ENCODE peak calls at places on chromosomes 6 and 20, in nine cellular contexts. One of them, this sample, is unnamed.

GRCh38 chr6:90414352-90414751 is 117.7 kb upstream of the BACH2 start:
- DNase-seq in NCI-H748 treated with DMSO at 0.1 percent for 48 hours: no peak
- DNase-seq in PC-9: no peak
- DNase-seq in tibial nerve: no peak
- DNase-seq in erythroblast: no peak
- DNase-seq in naive B cell: no peak
- DNase-seq in hypothalamus: no peak
- DNase-seq in M059J: no peak
- DNase-seq in NCI-H460: no peak
- DNase-seq in this sample: no peak

GRCh38 chr20:57811373-57812020 is 101.7 kb upstream of the PMEPA1 start:
- DNase-seq in naive B cell: no peak
- DNase-seq in tibial nerve: no peak
- DNase-seq in NCI-H460: no peak
- DNase-seq in M059J: no peak
- DNase-seq in erythroblast: no peak
- DNase-seq in hypothalamus: no peak
- DNase-seq in NCI-H748 treated with DMSO at 0.1 percent for 48 hours: no peak
- DNase-seq in PC-9: no peak
- DNase-seq in this sample: no peak

GRCh38 chr6:83808926-83809325 is 44.2 kb upstream of the RIPPLY2 start:
- DNase-seq in NCI-H748 treated with DMSO at 0.1 percent for 48 hours: no peak
- DNase-seq in M059J: no peak
- DNase-seq in PC-9: no peak
- DNase-seq in erythroblast: no peak
- DNase-seq in NCI-H460: no peak
- DNase-seq in naive B cell: no peak
- DNase-seq in hypothalamus: no peak
- DNase-seq in tibial nerve: no peak
- DNase-seq in this sample: no peak

GRCh38 chr6:45454008-45454911 is 76.5 kb upstream of the SUPT3H start:
- DNase-seq in hypothalamus: no peak
- DNase-seq in erythroblast: no peak
- DNase-seq in M059J: peak; percentile 96
- DNase-seq in NCI-H748 treated with DMSO at 0.1 percent for 48 hours: no peak
- DNase-seq in NCI-H460: no peak
- DNase-seq in PC-9: no peak
- DNase-seq in tibial nerve: no peak
- DNase-seq in naive B cell: no peak
- DNase-seq in this sample: peak; percentile 87

GRCh38 chr6:1652842-1653241 is 43.1 kb downstream of the FOXC1 start:
- DNase-seq in NCI-H460: no peak
- DNase-seq in tibial nerve: no peak
- DNase-seq in naive B cell: no peak
- DNase-seq in M059J: no peak
- DNase-seq in hypothalamus: no peak
- DNase-seq in erythroblast: no peak
- DNase-seq in PC-9: no peak
- DNase-seq in NCI-H748 treated with DMSO at 0.1 percent for 48 hours: no peak
- DNase-seq in this sample: no peak

GRCh38 chr6:35048031-35048613 is 93.0 kb downstream of the TCP11 start:
- DNase-seq in NCI-H460: no peak
- DNase-seq in erythroblast: no peak
- DNase-seq in hypothalamus: peak; percentile 63
- DNase-seq in naive B cell: no peak
- DNase-seq in NCI-H748 treated with DMSO at 0.1 percent for 48 hours: no peak
- DNase-seq in M059J: no peak
- DNase-seq in tibial nerve: no peak
- DNase-seq in PC-9: no peak
- DNase-seq in this sample: no peak

GRCh38 chr20:38218566-38218885 is 42.0 kb downstream of the KIAA1755 start:
- DNase-seq in NCI-H748 treated with DMSO at 0.1 percent for 48 hours: no peak
- DNase-seq in naive B cell: no peak
- DNase-seq in NCI-H460: no peak
- DNase-seq in erythroblast: no peak
- DNase-seq in M059J: no peak
- DNase-seq in PC-9: no peak
- DNase-seq in tibial nerve: no peak
- DNase-seq in hypothalamus: no peak
- DNase-seq in this sample: no peak

GRCh38 chr6:119037941-119038623 is 40.4 kb downstream of the FAM184A start:
- DNase-seq in NCI-H748 treated with DMSO at 0.1 percent for 48 hours: no peak
- DNase-seq in tibial nerve: no peak
- DNase-seq in PC-9: no peak
- DNase-seq in erythroblast: peak; percentile 81
- DNase-seq in NCI-H460: no peak
- DNase-seq in naive B cell: no peak
- DNase-seq in M059J: no peak
- DNase-seq in hypothalamus: no peak
- DNase-seq in this sample: no peak

GRCh38 chr6:139828751-139829519 is 454.5 kb upstream of the CITED2 start:
- DNase-seq in tibial nerve: no peak
- DNase-seq in naive B cell: no peak
- DNase-seq in M059J: no peak
- DNase-seq in NCI-H460: no peak
- DNase-seq in PC-9: no peak
- DNase-seq in NCI-H748 treated with DMSO at 0.1 percent for 48 hours: no peak
- DNase-seq in erythroblast: no peak
- DNase-seq in hypothalamus: no peak
- DNase-seq in this sample: no peak

GRCh38 chr20:1184638-1185315 is at the start of gene TMEM74B:
- DNase-seq in tibial nerve: no peak
- DNase-seq in NCI-H460: no peak
- DNase-seq in PC-9: no peak
- DNase-seq in naive B cell: no peak
- DNase-seq in M059J: no peak
- DNase-seq in erythroblast: peak; percentile 42
- DNase-seq in hypothalamus: no peak
- DNase-seq in NCI-H748 treated with DMSO at 0.1 percent for 48 hours: no peak
- DNase-seq in this sample: no peak

GRCh38 chr6:6317825-6318733 is 2.4 kb downstream of the F13A1 start:
- DNase-seq in erythroblast: no peak
- DNase-seq in tibial nerve: no peak
- DNase-seq in NCI-H748 treated with DMSO at 0.1 percent for 48 hours: no peak
- DNase-seq in hypothalamus: no peak
- DNase-seq in NCI-H460: no peak
- DNase-seq in naive B cell: no peak
- DNase-seq in M059J: no peak
- DNase-seq in PC-9: no peak
- DNase-seq in this sample: no peak

GRCh38 chr6:170276369-170277057 is 14.4 kb downstream of the DLL1 start:
- DNase-seq in tibial nerve: peak; percentile 24
- DNase-seq in PC-9: no peak
- DNase-seq in erythroblast: no peak
- DNase-seq in M059J: no peak
- DNase-seq in NCI-H460: no peak
- DNase-seq in NCI-H748 treated with DMSO at 0.1 percent for 48 hours: no peak
- DNase-seq in hypothalamus: no peak
- DNase-seq in naive B cell: no peak
- DNase-seq in this sample: no peak

GRCh38 chr6:111565316-111566221 is 40.1 kb downstream of the TRAF3IP2 start:
- DNase-seq in tibial nerve: no peak
- DNase-seq in hypothalamus: no peak
- DNase-seq in naive B cell: peak; percentile 21
- DNase-seq in erythroblast: peak; percentile 36
- DNase-seq in NCI-H748 treated with DMSO at 0.1 percent for 48 hours: peak; percentile 57
- DNase-seq in M059J: no peak
- DNase-seq in PC-9: no peak
- DNase-seq in NCI-H460: no peak
- DNase-seq in this sample: no peak

GRCh38 chr6:31871068-31871659 is 7.6 kb downstream of the SLC44A4 start:
- DNase-seq in NCI-H460: no peak
- DNase-seq in M059J: peak; percentile 53
- DNase-seq in naive B cell: no peak
- DNase-seq in PC-9: no peak
- DNase-seq in erythroblast: no peak
- DNase-seq in NCI-H748 treated with DMSO at 0.1 percent for 48 hours: no peak
- DNase-seq in tibial nerve: no peak
- DNase-seq in hypothalamus: no peak
- DNase-seq in this sample: no peak

GRCh38 chr6:122374307-122374706 is 25.1 kb upstream of the HSF2 start:
- DNase-seq in tibial nerve: no peak
- DNase-seq in naive B cell: no peak
- DNase-seq in hypothalamus: no peak
- DNase-seq in M059J: no peak
- DNase-seq in PC-9: no peak
- DNase-seq in NCI-H460: no peak
- DNase-seq in NCI-H748 treated with DMSO at 0.1 percent for 48 hours: no peak
- DNase-seq in erythroblast: no peak
- DNase-seq in this sample: no peak

GRCh38 chr6:70375166-70375565 is 38.1 kb upstream of the FAM135A start:
- DNase-seq in NCI-H460: no peak
- DNase-seq in naive B cell: no peak
- DNase-seq in PC-9: no peak
- DNase-seq in tibial nerve: no peak
- DNase-seq in erythroblast: no peak
- DNase-seq in M059J: peak; percentile 67
- DNase-seq in hypothalamus: no peak
- DNase-seq in NCI-H748 treated with DMSO at 0.1 percent for 48 hours: no peak
- DNase-seq in this sample: no peak

GRCh38 chr6:116279232-116280160 is at the start of gene TSPYL1:
- DNase-seq in M059J: peak; percentile 95
- DNase-seq in PC-9: peak; percentile 93
- DNase-seq in tibial nerve: peak; percentile 93
- DNase-seq in naive B cell: peak; percentile 95
- DNase-seq in NCI-H460: peak; percentile 93
- DNase-seq in erythroblast: peak; percentile 96
- DNase-seq in NCI-H748 treated with DMSO at 0.1 percent for 48 hours: peak; percentile 97
- DNase-seq in hypothalamus: peak; percentile 88
- DNase-seq in this sample: peak; percentile 88

GRCh38 chr6:56478202-56478601 is 164.5 kb downstream of the DST start:
- DNase-seq in naive B cell: no peak
- DNase-seq in NCI-H748 treated with DMSO at 0.1 percent for 48 hours: no peak
- DNase-seq in erythroblast: no peak
- DNase-seq in tibial nerve: no peak
- DNase-seq in NCI-H460: no peak
- DNase-seq in M059J: no peak
- DNase-seq in hypothalamus: no peak
- DNase-seq in PC-9: no peak
- DNase-seq in this sample: no peak

GRCh38 chr20:37205130-37205529 is 25.8 kb upstream of the MROH8 start:
- DNase-seq in erythroblast: no peak
- DNase-seq in naive B cell: no peak
- DNase-seq in tibial nerve: no peak
- DNase-seq in hypothalamus: no peak
- DNase-seq in NCI-H748 treated with DMSO at 0.1 percent for 48 hours: no peak
- DNase-seq in NCI-H460: no peak
- DNase-seq in M059J: no peak
- DNase-seq in PC-9: no peak
- DNase-seq in this sample: no peak

GRCh38 chr6:38997128-38997761 is 51.3 kb upstream of the GLP1R start:
- DNase-seq in erythroblast: peak; percentile 40
- DNase-seq in NCI-H460: no peak
- DNase-seq in PC-9: no peak
- DNase-seq in tibial nerve: no peak
- DNase-seq in hypothalamus: no peak
- DNase-seq in naive B cell: peak; percentile 11
- DNase-seq in M059J: peak; percentile 9
- DNase-seq in NCI-H748 treated with DMSO at 0.1 percent for 48 hours: no peak
- DNase-seq in this sample: no peak

GRCh38 chr20:17645010-17645409 is 37.0 kb downstream of the RRBP1 start:
- DNase-seq in naive B cell: no peak
- DNase-seq in NCI-H748 treated with DMSO at 0.1 percent for 48 hours: no peak
- DNase-seq in M059J: no peak
- DNase-seq in tibial nerve: no peak
- DNase-seq in erythroblast: no peak
- DNase-seq in hypothalamus: no peak
- DNase-seq in PC-9: no peak
- DNase-seq in NCI-H460: no peak
- DNase-seq in this sample: no peak

GRCh38 chr6:157656437-157657005 is 166.5 kb upstream of the SNX9 start:
- DNase-seq in M059J: peak; percentile 62
- DNase-seq in erythroblast: no peak
- DNase-seq in tibial nerve: no peak
- DNase-seq in hypothalamus: no peak
- DNase-seq in NCI-H460: no peak
- DNase-seq in NCI-H748 treated with DMSO at 0.1 percent for 48 hours: no peak
- DNase-seq in naive B cell: no peak
- DNase-seq in PC-9: no peak
- DNase-seq in this sample: no peak

GRCh38 chr6:30882764-30883475 is 1.4 kb upstream of the DDR1 start:
- DNase-seq in PC-9: peak; percentile 82
- DNase-seq in NCI-H460: no peak
- DNase-seq in erythroblast: no peak
- DNase-seq in naive B cell: peak; percentile 67
- DNase-seq in tibial nerve: no peak
- DNase-seq in NCI-H748 treated with DMSO at 0.1 percent for 48 hours: peak; percentile 44
- DNase-seq in hypothalamus: no peak
- DNase-seq in M059J: no peak
- DNase-seq in this sample: no peak

GRCh38 chr20:4949833-4950178 is 51.5 kb downstream of the SLC23A2 start:
- DNase-seq in NCI-H748 treated with DMSO at 0.1 percent for 48 hours: no peak
- DNase-seq in M059J: peak; percentile 34
- DNase-seq in hypothalamus: no peak
- DNase-seq in naive B cell: no peak
- DNase-seq in tibial nerve: no peak
- DNase-seq in erythroblast: no peak
- DNase-seq in NCI-H460: no peak
- DNase-seq in PC-9: no peak
- DNase-seq in this sample: no peak

GRCh38 chr6:37788259-37788658 is 31.3 kb upstream of the ZFAND3 start:
- DNase-seq in PC-9: peak; percentile 58
- DNase-seq in NCI-H748 treated with DMSO at 0.1 percent for 48 hours: no peak
- DNase-seq in erythroblast: no peak
- DNase-seq in hypothalamus: no peak
- DNase-seq in M059J: peak; percentile 90
- DNase-seq in NCI-H460: no peak
- DNase-seq in tibial nerve: no peak
- DNase-seq in naive B cell: no peak
- DNase-seq in this sample: no peak

GRCh38 chr20:45470262-45470931 is 844 bp downstream of the WFDC2 start:
- DNase-seq in tibial nerve: no peak
- DNase-seq in erythroblast: no peak
- DNase-seq in M059J: peak; percentile 26
- DNase-seq in hypothalamus: peak; percentile 17
- DNase-seq in naive B cell: no peak
- DNase-seq in PC-9: peak; percentile 82
- DNase-seq in NCI-H460: no peak
- DNase-seq in NCI-H748 treated with DMSO at 0.1 percent for 48 hours: no peak
- DNase-seq in this sample: no peak

GRCh38 chr6:137361701-137362100 is 132.5 kb downstream of the OLIG3 start:
- DNase-seq in erythroblast: no peak
- DNase-seq in tibial nerve: no peak
- DNase-seq in NCI-H748 treated with DMSO at 0.1 percent for 48 hours: no peak
- DNase-seq in NCI-H460: no peak
- DNase-seq in PC-9: no peak
- DNase-seq in hypothalamus: no peak
- DNase-seq in M059J: no peak
- DNase-seq in naive B cell: no peak
- DNase-seq in this sample: no peak

GRCh38 chr6:63317641-63318040 is 2.1 kb downstream of the LGSN start:
- DNase-seq in NCI-H748 treated with DMSO at 0.1 percent for 48 hours: no peak
- DNase-seq in M059J: no peak
- DNase-seq in hypothalamus: no peak
- DNase-seq in tibial nerve: no peak
- DNase-seq in NCI-H460: no peak
- DNase-seq in naive B cell: no peak
- DNase-seq in erythroblast: no peak
- DNase-seq in PC-9: no peak
- DNase-seq in this sample: no peak

GRCh38 chr20:45592574-45593189 is 13.6 kb upstream of the WFDC8 start:
- DNase-seq in M059J: peak; percentile 73
- DNase-seq in naive B cell: peak; percentile 39
- DNase-seq in hypothalamus: no peak
- DNase-seq in NCI-H748 treated with DMSO at 0.1 percent for 48 hours: no peak
- DNase-seq in erythroblast: peak; percentile 61
- DNase-seq in PC-9: peak; percentile 28
- DNase-seq in NCI-H460: peak; percentile 73
- DNase-seq in tibial nerve: no peak
- DNase-seq in this sample: peak; percentile 40

GRCh38 chr6:19013011-19013410 is 625.9 kb downstream of the RNF144B start:
- DNase-seq in hypothalamus: no peak
- DNase-seq in PC-9: no peak
- DNase-seq in NCI-H748 treated with DMSO at 0.1 percent for 48 hours: no peak
- DNase-seq in NCI-H460: no peak
- DNase-seq in naive B cell: no peak
- DNase-seq in erythroblast: no peak
- DNase-seq in tibial nerve: no peak
- DNase-seq in M059J: no peak
- DNase-seq in this sample: no peak

GRCh38 chr6:169158182-169158573 is 95.5 kb downstream of the THBS2 start:
- DNase-seq in PC-9: no peak
- DNase-seq in M059J: peak; percentile 56
- DNase-seq in erythroblast: no peak
- DNase-seq in tibial nerve: no peak
- DNase-seq in NCI-H748 treated with DMSO at 0.1 percent for 48 hours: no peak
- DNase-seq in NCI-H460: no peak
- DNase-seq in hypothalamus: no peak
- DNase-seq in naive B cell: no peak
- DNase-seq in this sample: no peak